ENCODE peak calls at places on chromosomes 12 and 14, in six cellular contexts. R is sigmoid colon, X is A549, H is stomach, Q is GM20000, G is iris pigment epithelial cell. Z is an unnamed sample.

GRCh38 chr12:121441555-121441954 is 41.6 kb downstream of the RNF34 start:
- DNase-seq in H (peak; percentile 57), X (peak; percentile 40), G (no peak), R (peak; percentile 61), Q (no peak), Z (no peak)

GRCh38 chr12:128644664-128645296 is 179.0 kb downstream of the SLC15A4 start:
- DNase-seq in Q (peak; percentile 63), X (peak; percentile 19), R (no peak), G (no peak), H (peak; percentile 40), Z (no peak)

GRCh38 chr12:9646794-9647622 is 22.5 kb upstream of the CLEC2D start:
- DNase-seq in X (peak; percentile 2), Q (no peak), H (no peak), R (no peak), G (peak; percentile 43), Z (no peak)

GRCh38 chr14:100446572-100446971 is 123.4 kb downstream of the SLC25A47 start:
- DNase-seq in X (no peak), R (no peak), H (no peak), Q (no peak), G (no peak), Z (no peak)

GRCh38 chr14:51262868-51263267 is 22.8 kb downstream of the TMX1 start:
- DNase-seq in H (no peak), G (no peak), R (no peak), Q (no peak), X (no peak), Z (no peak)

GRCh38 chr12:85834378-85834777 is 1.8 kb downstream of the RASSF9 start:
- DNase-seq in X (no peak), H (no peak), G (no peak), R (no peak), Q (no peak), Z (no peak)

GRCh38 chr12:28767836-28768348 is 381.2 kb upstream of the FAR2 start:
- DNase-seq in H (no peak), Q (no peak), G (no peak), X (no peak), R (no peak), Z (no peak)

GRCh38 chr14:23631702-23632460 is 4.3 kb upstream of the DHRS2 start:
- DNase-seq in G (peak; percentile 79), Q (peak; percentile 85), R (peak; percentile 84), H (peak; percentile 76), X (peak; percentile 75), Z (no peak)

GRCh38 chr12:224330-224729 is 10.4 kb upstream of the SLC6A12 start:
- DNase-seq in R (no peak), H (no peak), X (no peak), Q (no peak), G (no peak), Z (no peak)

GRCh38 chr14:21267886-21268611 is 1.2 kb downstream of the HNRNPC start:
- DNase-seq in H (no peak), X (no peak), G (peak; percentile 43), R (no peak), Q (no peak), Z (no peak)

GRCh38 chr12:67594888-67595287 is 53.7 kb upstream of the DYRK2 start:
- DNase-seq in H (no peak), Q (no peak), G (no peak), X (no peak), R (no peak), Z (no peak)

GRCh38 chr12:50240096-50240791 is 43.1 kb downstream of the LIMA1 start:
- DNase-seq in X (no peak), R (no peak), H (no peak), Q (no peak), G (no peak), Z (no peak)

GRCh38 chr12:10364839-10365681 is 24.8 kb downstream of the KLRK1 start:
- DNase-seq in H (peak; percentile 69), G (peak; percentile 89), R (peak; percentile 79), X (peak; percentile 35), Q (peak; percentile 44), Z (no peak)

GRCh38 chr14:41817626-41818025 is 210.9 kb downstream of the LRFN5 start:
- DNase-seq in H (no peak), Q (no peak), R (no peak), G (peak; percentile 2), X (no peak), Z (no peak)

GRCh38 chr14:56774503-56774902 is 35.8 kb downstream of the OTX2 start:
- DNase-seq in Q (no peak), G (no peak), R (no peak), H (no peak), X (no peak), Z (no peak)

GRCh38 chr14:50303744-50304471 is 8.1 kb downstream of the L2HGDH start:
- DNase-seq in Q (no peak), H (peak; percentile 73), G (peak; percentile 80), R (no peak), X (no peak), Z (no peak)

Z was measured in chondrocyte.